ENCODE peak calls at places on chromosomes 13 and 19, in five cellular contexts. L, D, F, X and O are unnamed samples. For H3K9me2, the result is how much of the 10 kb centered on the place peaks cover.

GRCh38 chr13:40776232-40776631 is 5.2 kb upstream of the MRPS31 start:
- DNase-seq in L (no peak), D (no peak), F (no peak), X (no peak), O (no peak)

GRCh38 chr19:39264306-39265290 is 3.6 kb upstream of the IFNL2 start:
- DNase-seq in L (no peak), D (no peak), F (no peak), X (no peak), O (peak)

GRCh38 chr19:5040544-5041167 is 71.7 kb downstream of the KDM4B start:
- DNase-seq in L (no peak), D (no peak), F (no peak), X (no peak), O (no peak)

GRCh38 chr19:1408300-1409203 is 1.2 kb downstream of the DAZAP1 start:
- DNase-seq in L (peak), D (peak), F (no peak), X (peak), O (peak)

GRCh38 chr19:18208098-18208951 is 4.5 kb upstream of the RAB3A start:
- DNase-seq in L (peak), D (peak), F (no peak), X (peak), O (peak)

GRCh38 chr19:17340871-17341357 is 3.6 kb downstream of the GTPBP3 start:
- DNase-seq in L (no peak), D (no peak), F (no peak), X (no peak), O (no peak)

GRCh38 chr13:66424417-66424816 is 805.7 kb downstream of the PCDH9 start:
- DNase-seq in L (peak), D (no peak), F (no peak), X (no peak), O (no peak)

GRCh38 chr13:29508130-29508873 is 87.2 kb downstream of the SLC7A1 start:
- DNase-seq in L (peak), D (peak), F (peak), X (peak), O (peak)

GRCh38 chr19:44748426-44749254 is at the start of gene BCL3:
- DNase-seq in L (peak), D (peak), F (no peak), X (peak), O (peak)

GRCh38 chr13:94550030-94550738 is 45.8 kb downstream of the TGDS start:
- DNase-seq in L (peak), D (no peak), F (no peak), X (no peak), O (peak)

GRCh38 chr19:45863840-45864628 is at the start of gene FOXA3:
- DNase-seq in L (peak), D (peak), F (no peak), X (peak), O (peak)

GRCh38 chr19:56393119-56394012 is at the start of gene ZNF582:
- DNase-seq in L (no peak), D (peak), F (no peak), X (peak), O (peak)

GRCh38 chr13:104553156-104553555 is 1486.9 kb upstream of the SLC10A2 start:
- DNase-seq in L (peak), D (no peak), F (no peak), X (no peak), O (no peak)

GRCh38 chr19:56660381-56661105 is 11.0 kb downstream of the ZNF835 start:
- DNase-seq in L (no peak), D (no peak), F (no peak), X (peak), O (no peak)

GRCh38 chr19:2529473-2529918 is 53.6 kb downstream of the GADD45B start:
- DNase-seq in L (peak), D (no peak), F (peak), X (no peak), O (peak)

GRCh38 chr19:45215391-45216191 is 29.6 kb downstream of the EXOC3L2 start:
- DNase-seq in L (peak), D (no peak), F (no peak), X (peak), O (no peak)

GRCh38 chr19:51948979-51949378 is 21.7 kb downstream of the ZNF613 start:
- DNase-seq in L (no peak), D (no peak), F (no peak), X (peak), O (peak)

GRCh38 chr19:50512112-50512998 is 1.4 kb downstream of the ASPDH start:
- DNase-seq in L (no peak), D (no peak), F (no peak), X (no peak), O (no peak)

GRCh38 chr13:74210693-74211393 is 76.6 kb upstream of the KLF12 start:
- DNase-seq in L (peak), D (no peak), F (no peak), X (peak), O (peak)

GRCh38 chr19:54937926-54938325 is 9.4 kb downstream of the NLRP7 start:
- DNase-seq in L (no peak), D (peak), F (no peak), X (no peak), O (no peak)

DNA sequence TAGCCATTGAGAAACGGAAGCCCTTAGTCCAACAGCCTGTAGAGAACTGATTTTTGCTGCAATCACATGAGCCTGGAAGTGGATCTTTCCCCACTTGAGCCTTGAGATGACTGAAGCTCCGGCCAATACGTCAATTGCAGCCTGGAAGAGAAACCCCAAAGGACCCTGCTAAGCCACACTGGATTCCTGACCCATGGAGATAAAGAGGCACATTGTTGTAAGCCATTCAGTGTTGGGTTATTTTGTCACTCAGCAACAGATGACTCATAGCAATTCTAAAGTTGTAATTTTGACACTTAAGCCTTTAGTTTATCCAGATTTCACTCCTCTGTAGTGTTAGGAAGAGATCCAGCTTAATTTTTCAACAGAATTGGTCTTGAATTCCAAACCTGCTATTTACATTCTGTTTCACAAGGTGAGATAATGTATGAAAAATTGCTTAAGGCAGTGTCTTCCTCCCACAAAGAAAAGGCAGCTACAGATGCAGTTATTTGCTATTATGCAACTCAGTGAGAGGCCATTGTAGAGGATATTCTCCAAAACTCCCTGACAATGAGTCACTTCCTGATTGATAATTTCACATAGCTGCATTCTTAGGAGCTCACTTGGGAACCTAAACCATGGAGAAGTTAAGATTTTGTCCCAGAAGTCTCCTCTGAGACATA is 59.4 kb upstream of the TSHZ3 start:
- DNase-seq in L (peak), D (no peak), F (no peak), X (no peak), O (peak)
- H3K9me2 ChIP-seq in L (under half), D (under half), F (under half), X (under half), O (under half)

DNA sequence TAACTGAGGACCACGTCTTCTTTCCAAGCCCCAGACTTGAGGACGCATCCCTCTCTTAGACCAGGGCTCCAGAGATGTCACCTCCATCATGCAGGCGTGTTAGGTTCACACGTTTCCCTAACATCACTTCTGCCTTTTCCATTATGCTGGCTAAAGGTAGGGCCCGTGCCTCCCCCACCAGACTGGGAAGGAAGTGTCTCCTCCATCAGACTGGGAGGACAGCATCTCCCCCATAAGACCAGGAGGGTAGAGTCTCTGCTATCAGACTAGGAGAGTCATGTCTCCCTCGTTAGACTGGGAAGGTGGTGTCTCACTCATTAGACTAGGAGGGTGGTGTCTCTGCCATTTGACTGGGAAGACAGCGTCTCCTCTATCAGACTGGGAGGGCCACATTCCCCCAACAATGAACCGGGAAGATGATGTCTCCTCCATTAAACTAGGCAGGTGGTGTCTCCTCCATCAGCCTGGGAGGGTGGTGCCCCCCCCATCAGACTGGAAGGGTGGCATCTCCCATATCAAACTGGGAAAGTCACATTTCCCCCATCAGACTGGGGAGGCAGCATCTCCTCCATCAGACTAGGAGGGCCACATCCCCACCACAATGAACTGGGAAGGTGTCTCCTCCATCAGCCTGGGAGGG is 18.1 kb upstream of the SPC24 start:
- DNase-seq in L (no peak), D (no peak), F (no peak), X (no peak), O (no peak)
- H3K9ac ChIP-seq in L (no peak), D (no peak), F (no peak), X (no peak), O (no peak)

DNA sequence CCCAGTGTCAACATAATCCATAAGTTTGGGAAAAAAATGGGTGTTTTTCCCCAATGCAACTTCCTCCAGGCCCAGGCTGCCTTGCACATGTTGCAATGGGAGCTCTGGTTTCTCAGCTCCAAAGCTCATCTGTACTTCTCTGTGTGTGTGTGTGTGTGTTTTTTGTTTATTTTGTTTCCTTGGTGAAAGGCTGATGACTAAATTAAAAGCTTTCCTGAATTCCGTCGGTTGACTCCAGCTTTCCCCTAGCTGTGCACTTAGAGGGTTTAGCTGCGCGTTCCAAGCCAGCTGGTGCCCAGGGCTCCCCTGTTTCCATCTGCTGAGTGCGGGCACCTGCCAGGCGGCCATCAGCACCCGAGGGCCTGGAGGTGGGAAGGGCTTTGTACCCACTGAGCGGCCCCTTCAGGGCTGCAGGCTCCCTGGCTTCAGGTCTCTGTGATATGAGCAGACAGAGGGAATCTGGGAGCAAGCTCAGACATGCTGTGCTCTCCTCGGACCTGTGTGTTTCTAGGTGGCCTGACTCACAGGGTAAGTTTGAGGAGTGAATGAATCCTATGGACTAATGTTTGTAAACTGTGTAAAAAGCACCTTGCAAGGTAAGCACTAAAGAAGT is 129.1 kb upstream of the SOX1 start:
- DNase-seq in L (no peak), D (no peak), F (no peak), X (no peak), O (no peak)
- TF ChIP-seq EZH2phosphoT487 in L (no peak), D (no peak), F (no peak), X (no peak), O (no peak)

GRCh38 chr13:35879111-35879510 is 252.1 kb downstream of the DCLK1 start:
- DNase-seq in L (no peak), D (peak), F (no peak), X (no peak), O (no peak)
- H3K9me2 ChIP-seq in L (under half), D (under half), F (under half), X (under half), O (under half)